ENCODE peak calls at places on chromosomes 2 and 18, in eight cellular contexts. Y is thyroid gland, W is lower leg skin, P is esophagus squamous epithelium, Z is suprapubic skin, K is HepG2, L is heart left ventricle, D is A549. I is an unnamed sample.

GRCh38 chr18:58911241-58911640 is 46.6 kb downstream of the ZNF532 start:
- DNase-seq in Z (no peak), P (no peak), W (no peak), L (no peak), D (no peak), Y (no peak), K (no peak), I (no peak)

GRCh38 chr2:69452687-69453086 is 15.5 kb upstream of the NFU1 start:
- DNase-seq in D (no peak), L (no peak), K (no peak), Y (no peak), P (no peak), Z (no peak), W (no peak), I (no peak)

GRCh38 chr2:152025678-152026287 is 73.1 kb downstream of the CACNB4 start:
- DNase-seq in L (peak; percentile 80), K (peak; percentile 76), P (peak; percentile 10), D (peak; percentile 40), W (peak; percentile 71), Z (peak; percentile 85), Y (peak; percentile 81), I (peak; percentile 92)

GRCh38 chr2:34093790-34094189 is 494.7 kb upstream of the FAM98A start:
- DNase-seq in D (no peak), L (no peak), Z (no peak), P (no peak), W (no peak), Y (no peak), K (no peak), I (no peak)

GRCh38 chr2:45771251-45771650 is 119.8 kb downstream of the PRKCE start:
- DNase-seq in D (no peak), W (peak; percentile 33), Y (no peak), K (no peak), P (no peak), Z (peak; percentile 63), L (peak; percentile 76), I (peak; percentile 30)

GRCh38 chr2:147198651-147199171 is 646.1 kb upstream of the ACVR2A start:
- DNase-seq in K (no peak), Y (no peak), L (no peak), D (no peak), Z (no peak), W (no peak), P (no peak), I (no peak)

GRCh38 chr18:44895176-44895798 is 214.6 kb downstream of the SETBP1 start:
- DNase-seq in Y (peak; percentile 16), P (no peak), L (peak; percentile 57), Z (no peak), D (peak; percentile 16), W (peak; percentile 37), K (no peak), I (no peak)

GRCh38 chr2:70062270-70062669 is 25.0 kb upstream of the PCBP1 start:
- DNase-seq in W (no peak), K (no peak), Z (no peak), Y (no peak), L (no peak), D (no peak), P (no peak), I (no peak)

GRCh38 chr2:71577209-71577608 is 123.8 kb downstream of the DYSF start:
- DNase-seq in Z (no peak), L (no peak), K (no peak), W (no peak), D (no peak), Y (no peak), P (no peak), I (no peak)

GRCh38 chr2:121173806-121174205 is 111.2 kb downstream of the TFCP2L1 start:
- DNase-seq in W (no peak), D (no peak), K (no peak), P (no peak), L (no peak), Z (no peak), Y (no peak), I (no peak)

GRCh38 chr18:79459946-79460345 is 64.2 kb downstream of the NFATC1 start:
- DNase-seq in W (no peak), P (no peak), Z (no peak), L (no peak), Y (no peak), D (no peak), K (no peak), I (no peak)

GRCh38 chr18:46559296-46559695 is 97.7 kb downstream of the LOXHD1 start:
- DNase-seq in P (no peak), W (no peak), K (no peak), D (no peak), Z (no peak), Y (no peak), L (no peak), I (no peak)

GRCh38 chr2:49192041-49192440 is 37.7 kb upstream of the FSHR start:
- DNase-seq in W (no peak), P (no peak), Y (no peak), K (no peak), L (no peak), Z (no peak), D (no peak), I (no peak)

GRCh38 chr2:98465456-98466201 is 21.0 kb downstream of the INPP4A start:
- DNase-seq in L (peak; percentile 81), D (no peak), Y (peak; percentile 89), K (no peak), W (no peak), P (no peak), Z (no peak), I (peak; percentile 84)

GRCh38 chr2:231146656-231147055 is 21.8 kb upstream of the HTR2B start:
- DNase-seq in W (no peak), P (no peak), D (no peak), Z (no peak), K (no peak), Y (no peak), L (no peak), I (no peak)

GRCh38 chr2:230711224-230711623 is 1.4 kb upstream of the CAB39 start:
- DNase-seq in D (no peak), P (no peak), K (no peak), Z (no peak), L (no peak), W (peak; percentile 31), Y (no peak), I (no peak)

DNA sequence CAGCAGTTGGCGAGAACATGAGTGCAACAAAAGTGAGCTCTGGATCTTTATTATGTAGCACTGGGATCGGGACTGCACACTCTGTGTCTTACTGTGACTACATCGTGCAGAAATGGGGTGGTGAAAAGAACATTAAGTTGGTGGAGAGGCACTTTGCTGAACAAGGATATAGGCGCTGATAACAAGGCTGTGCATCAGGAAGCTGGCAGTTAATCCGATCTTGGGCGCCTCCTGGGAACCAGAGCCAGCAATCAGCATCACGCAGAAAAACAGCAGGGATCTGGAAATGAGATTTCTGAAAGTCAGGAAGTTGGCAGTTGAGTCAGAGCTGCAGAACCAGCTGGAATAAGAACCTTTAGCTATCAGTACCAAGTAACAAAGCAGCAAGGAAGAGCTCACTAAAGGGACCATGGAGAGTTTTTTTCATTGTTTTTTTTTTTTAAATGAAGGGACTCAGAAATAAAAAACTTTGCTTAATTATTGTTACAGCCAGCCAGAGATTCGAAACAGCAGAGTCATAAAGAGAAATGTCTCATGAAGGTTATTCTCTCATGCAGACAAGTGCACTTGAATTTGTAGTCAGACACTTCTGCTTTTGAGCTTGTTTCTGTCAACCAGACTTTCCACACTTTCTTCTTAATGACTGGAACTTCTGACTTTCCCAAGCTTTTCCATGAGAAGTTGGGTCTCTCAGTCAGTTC is 22.8 kb upstream of the MYO3B start:
- DNase-seq in P (no peak), Z (no peak), Y (no peak), D (no peak), K (no peak), L (no peak), W (no peak), I (no peak)
- TF ChIP-seq POLR2A in P (no peak), Z (no peak), Y (no peak), D (no peak), K (no peak), L (no peak), W (no peak), I (no peak)

DNA sequence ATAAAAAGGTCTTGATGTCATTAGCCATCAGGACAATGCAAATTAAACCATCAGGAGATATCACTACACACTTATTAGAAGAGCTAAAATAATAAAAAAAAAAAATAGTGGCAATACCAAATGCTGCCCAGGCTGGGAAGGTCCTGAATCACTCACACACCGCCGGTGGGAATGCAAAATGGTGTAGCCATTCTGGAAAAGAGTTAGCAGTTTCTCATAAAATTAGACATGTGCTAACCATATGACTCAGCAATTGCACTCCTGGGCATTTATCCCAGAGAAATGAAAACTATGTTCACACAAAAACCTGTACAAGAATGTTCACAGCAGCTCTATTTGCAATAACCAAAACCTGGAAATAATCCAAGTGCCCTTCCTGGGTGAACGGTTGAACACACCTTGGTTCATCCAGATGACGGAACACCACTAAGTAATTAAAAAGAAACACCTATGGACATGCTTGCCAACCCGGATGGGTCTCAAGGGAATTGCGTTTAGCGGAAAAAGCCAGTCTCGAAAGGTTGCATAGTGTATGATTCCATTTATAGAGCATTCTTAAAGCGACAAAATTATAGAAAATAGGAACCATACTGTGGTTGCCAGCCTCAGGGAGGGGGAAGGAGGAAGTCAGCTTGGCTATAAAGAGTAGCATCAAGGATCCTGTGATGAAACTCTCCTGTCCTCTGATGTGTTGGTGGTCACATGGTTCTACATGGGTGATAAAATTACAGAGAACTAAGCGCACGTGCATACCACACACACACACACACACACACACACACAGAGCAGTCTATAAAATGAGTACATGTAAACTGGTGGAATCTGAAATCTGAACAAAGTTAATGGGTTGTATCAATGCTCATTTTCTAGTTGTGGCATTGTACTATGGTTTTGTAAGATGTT is 4.6 kb downstream of the MBP start:
- DNase-seq in K (no peak), L (no peak), Z (peak; percentile 76), W (peak; percentile 80), P (no peak), Y (peak; percentile 57), D (no peak), I (no peak)
- TF ChIP-seq POLR2A in K (no peak), L (no peak), Z (no peak), W (no peak), P (no peak), Y (no peak), D (no peak), I (no peak)

DNA sequence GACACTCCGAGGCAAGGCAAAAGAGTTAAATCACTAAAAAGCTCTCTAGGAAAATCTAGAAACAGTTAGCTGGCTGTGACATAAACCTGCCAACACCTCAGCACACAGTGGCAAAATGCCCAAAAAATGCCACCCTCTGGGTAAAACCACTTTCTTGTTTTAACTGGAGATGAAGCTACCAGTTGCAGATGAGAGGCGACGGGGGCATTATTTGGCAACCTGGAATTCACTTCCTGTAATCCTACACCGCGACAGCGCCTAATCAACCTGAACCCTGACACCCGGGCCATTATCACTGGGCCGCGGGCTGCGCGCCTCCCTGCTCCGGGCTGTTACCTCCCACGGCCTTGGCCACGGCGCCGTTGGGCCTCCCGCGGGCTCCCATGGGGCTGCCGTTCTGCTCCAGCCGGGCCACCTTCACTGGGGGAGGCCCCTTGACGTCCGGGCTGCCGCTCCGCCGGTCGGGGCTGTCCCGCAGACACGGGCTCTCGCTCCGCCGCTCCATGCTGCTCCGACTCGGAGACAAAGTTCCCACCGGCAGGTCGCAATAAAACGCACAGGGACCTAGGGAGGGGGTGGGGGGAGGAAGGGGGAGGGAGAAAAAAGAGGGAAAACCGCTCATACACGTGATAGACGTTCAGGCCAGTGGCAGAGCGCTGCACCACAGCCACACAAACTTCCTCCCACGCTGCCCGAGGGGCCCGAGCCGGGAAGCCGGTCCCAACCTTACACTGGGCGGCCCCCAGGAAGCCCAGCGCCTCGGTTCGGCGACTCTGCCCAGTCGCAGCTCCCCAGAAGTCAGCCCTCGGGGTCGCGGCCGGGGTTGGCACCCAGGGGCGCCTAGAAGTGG is 2.0 kb downstream of the SATB2 start:
- DNase-seq in W (no peak), Z (peak; percentile 68), D (peak; percentile 13), L (no peak), P (no peak), K (peak; percentile 80), Y (peak; percentile 21), I (no peak)
- TF ChIP-seq POLR2A in W (no peak), Z (no peak), D (peak; percentile 19), L (no peak), P (no peak), K (peak; percentile 61), Y (no peak), I (no peak)

GRCh38 chr2:238060542-238061309 is at the start of gene SCLY:
- DNase-seq in W (peak; percentile 95), Z (peak; percentile 98), K (peak; percentile 97), L (peak; percentile 98), P (peak; percentile 64), Y (peak; percentile 98), D (peak; percentile 95), I (peak; percentile 98)
- TF ChIP-seq POLR2A in W (no peak), Z (peak; percentile 66), K (peak; percentile 87), L (peak; percentile 88), P (peak; percentile 78), Y (no peak), D (peak; percentile 77), I (peak; percentile 77)

I was measured in adrenal gland.